ENCODE peak calls at places on chromosomes 13 and 19, in six cellular contexts. A, T, R, P, K and W are unnamed samples.
A peak's percentile ranks its signal among the peaks of the same experiment; 100 is the strongest.

GRCh38 chr13:20536992-20537391 is 11.3 kb upstream of the CRYL1 start:
- DNase-seq in T (no peak), A (no peak), P (no peak), K (no peak), R (no peak), W (no peak)

GRCh38 chr13:100895656-100896055 is 221.1 kb upstream of the TMTC4 start:
- DNase-seq in P (no peak), A (no peak), K (no peak), T (no peak), R (no peak), W (no peak)

GRCh38 chr19:27765912-27766725 is 1446.8 kb downstream of the UQCRFS1 start:
- DNase-seq in R (no peak), A (no peak), T (no peak), P (no peak), K (no peak), W (no peak)

GRCh38 chr13:80884031-80884785 is 543.3 kb upstream of the SPRY2 start:
- DNase-seq in R (no peak), P (no peak), T (no peak), K (no peak), A (no peak), W (no peak)

GRCh38 chr13:82717249-82717648 is 1165.0 kb downstream of the SLITRK1 start:
- DNase-seq in R (no peak), A (no peak), K (no peak), T (no peak), P (peak; percentile 59), W (no peak)

GRCh38 chr13:89315287-89315686 is 1644.1 kb downstream of the SLITRK5 start:
- DNase-seq in T (no peak), K (no peak), R (no peak), P (no peak), A (no peak), W (no peak)

GRCh38 chr19:38773469-38774177 is at the start of gene LGALS7:
- DNase-seq in A (no peak), K (no peak), T (no peak), R (no peak), P (no peak), W (no peak)

GRCh38 chr13:33262069-33262487 is 23.5 kb downstream of the STARD13 start:
- DNase-seq in A (no peak), T (no peak), P (peak; percentile 70), K (no peak), R (no peak), W (no peak)

GRCh38 chr13:99658266-99658991 is 157.2 kb downstream of the TM9SF2 start:
- DNase-seq in K (no peak), P (peak; percentile 25), A (peak; percentile 49), R (peak; percentile 59), T (no peak), W (peak; percentile 35)

DNA sequence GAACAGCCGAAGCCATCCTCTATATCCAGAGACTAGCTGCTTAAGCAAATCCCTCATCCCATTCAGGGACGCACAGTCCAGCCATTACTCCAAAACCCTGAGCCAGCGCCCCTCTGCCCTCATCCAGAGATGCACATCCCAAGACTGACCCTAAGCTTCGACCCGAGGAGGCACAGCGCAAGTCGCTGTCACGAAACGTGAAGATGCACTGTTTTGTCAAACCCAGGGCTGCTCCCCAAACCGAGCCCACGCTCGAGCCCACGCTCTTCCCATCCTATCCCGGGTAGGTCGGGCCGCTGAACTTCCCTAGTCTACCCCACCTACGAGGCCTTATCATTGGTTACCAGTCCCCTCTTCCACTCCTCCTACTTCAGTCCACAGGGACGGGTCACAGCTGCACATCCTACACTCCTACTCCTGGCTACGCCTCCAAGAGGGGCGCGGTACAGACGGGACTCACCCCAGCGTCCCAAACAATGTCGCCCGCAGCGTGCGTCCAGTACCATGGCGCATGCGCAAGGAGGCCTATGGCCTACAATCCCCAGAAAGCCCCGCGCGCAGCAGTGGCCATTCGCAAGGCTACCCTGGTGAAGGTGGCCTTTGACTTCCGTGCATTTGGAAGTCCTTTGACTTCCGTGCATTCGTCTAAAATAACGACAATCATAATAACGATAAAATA is at the start of gene ZNF285:
- DNase-seq in R (no peak), P (peak; percentile 95), T (peak; percentile 67), A (peak; percentile 95), K (peak; percentile 36), W (peak; percentile 79)
- H3K4me3 ChIP-seq in R (no peak within 1 kb of the TSS), P (peak within 1 kb of the TSS; percentile 57), T (peak within 1 kb of the TSS; percentile 78), A (peak within 1 kb of the TSS; percentile 60), K (peak within 1 kb of the TSS; percentile 59), W (peak within 1 kb of the TSS; percentile 53)

GRCh38 chr13:67184247-67184646 is 45.9 kb downstream of the PCDH9 start:
- DNase-seq in T (no peak), A (no peak), K (no peak), R (no peak), P (no peak), W (no peak)
- H3K4me1 ChIP-seq in T (no peaks in the 10 kb centered on the region), A (no peaks in the 10 kb centered on the region), K (no peaks in the 10 kb centered on the region), R (peaks cover 10% of the 10 kb centered on the region), P (no peaks in the 10 kb centered on the region), W (no peaks in the 10 kb centered on the region)

DNA sequence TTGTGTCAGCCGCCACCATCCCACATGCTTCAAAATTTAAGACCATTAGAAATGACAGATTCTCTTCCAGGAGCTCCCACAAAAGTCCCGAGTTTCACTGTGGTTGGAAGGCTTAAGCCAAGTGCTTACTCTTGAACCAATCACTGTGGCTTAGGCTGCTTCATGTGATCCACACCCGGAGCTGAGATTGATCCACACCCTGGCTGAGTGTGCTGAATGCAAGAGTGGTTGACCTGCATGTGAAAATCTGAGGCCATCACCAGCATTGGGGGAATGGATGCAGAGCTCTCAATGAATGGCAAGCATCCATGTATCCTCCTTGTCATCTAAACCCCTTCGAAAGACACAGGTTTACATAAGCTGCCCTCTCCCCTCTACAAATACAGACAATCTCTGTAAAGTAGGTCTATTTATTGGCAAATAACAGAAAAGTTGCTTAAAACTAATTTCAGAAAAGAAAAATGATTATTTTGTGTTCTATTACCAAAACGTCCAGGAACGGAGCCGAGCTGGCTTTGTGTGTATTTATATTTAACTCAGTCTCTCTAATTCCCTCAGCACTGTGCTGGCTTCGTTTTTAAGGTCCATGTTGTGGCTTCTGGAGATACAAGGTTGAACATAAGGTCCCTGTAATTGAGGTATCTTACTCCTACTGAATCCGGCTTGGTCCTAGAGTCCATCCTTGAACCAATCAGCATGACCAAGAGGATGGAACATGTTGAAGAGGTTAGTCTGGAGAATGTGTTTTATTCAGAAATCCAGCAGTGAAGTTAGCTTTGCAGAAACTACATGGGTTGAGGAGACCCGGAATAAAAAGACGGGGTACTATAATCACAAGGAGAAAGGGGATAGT is 332.4 kb downstream of the LIG4 start:
- DNase-seq in K (no peak), R (no peak), A (no peak), P (no peak), T (no peak), W (no peak)
- H3K4me3 ChIP-seq in K (no peak overlapping the region), R (no peak overlapping the region), A (no peak overlapping the region), P (peak overlapping the region; percentile 16), T (no peak overlapping the region), W (no peak overlapping the region)

GRCh38 chr19:2678043-2678671 is 24.3 kb downstream of the GNG7 start:
- DNase-seq in P (no peak), K (no peak), T (no peak), A (no peak), R (no peak), W (no peak)
- H3K4me1 ChIP-seq in P (no peaks in the 10 kb centered on the region), K (no peaks in the 10 kb centered on the region), T (no peaks in the 10 kb centered on the region), A (peaks cover 21% of the 10 kb centered on the region), R (no peaks in the 10 kb centered on the region), W (no peaks in the 10 kb centered on the region)

DNA sequence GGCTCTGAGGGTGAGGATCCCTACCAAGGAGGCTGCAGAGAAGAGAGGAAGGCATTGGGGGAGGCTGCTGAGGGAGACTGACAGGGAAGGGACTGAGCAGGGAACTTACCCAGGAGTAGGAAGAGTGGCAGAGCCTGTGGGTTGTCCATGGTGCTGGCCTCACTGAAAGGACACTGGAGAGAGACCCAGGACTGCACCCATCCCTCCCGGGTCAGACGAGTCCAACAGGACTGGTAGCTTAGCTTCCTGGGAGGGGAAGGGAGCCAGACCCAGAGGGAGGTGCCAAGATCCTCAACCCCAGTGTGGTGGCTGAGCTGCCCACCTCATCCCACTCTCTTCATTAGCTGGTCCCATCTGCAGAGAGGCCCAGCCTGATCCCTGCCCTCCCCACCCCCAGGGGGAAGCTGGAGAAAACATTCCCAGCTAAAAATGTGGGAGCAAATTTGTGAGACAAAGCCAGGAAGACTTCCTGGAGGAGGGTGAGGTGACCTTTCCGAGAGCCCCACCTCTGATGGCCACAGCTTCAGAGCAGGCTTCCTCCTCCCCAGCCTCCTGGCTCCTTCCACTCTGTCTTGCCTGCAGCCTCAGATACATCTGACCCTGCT is at the start of gene VSIG10L:
- DNase-seq in A (no peak), T (no peak), K (no peak), P (no peak), R (no peak), W (no peak)
- H3K4me3 ChIP-seq in A (no peak within 1 kb of the TSS), T (no peak within 1 kb of the TSS), K (no peak within 1 kb of the TSS), P (no peak within 1 kb of the TSS), R (no peak within 1 kb of the TSS), W (no peak within 1 kb of the TSS)

GRCh38 chr13:107005577-107005976 is 437.6 kb upstream of the ARGLU1 start:
- DNase-seq in P (no peak), K (no peak), R (no peak), T (no peak), A (no peak), W (no peak)

GRCh38 chr13:107003911-107004310 is 436.0 kb upstream of the ARGLU1 start:
- DNase-seq in K (no peak), A (no peak), T (no peak), P (no peak), R (no peak), W (no peak)

DNA sequence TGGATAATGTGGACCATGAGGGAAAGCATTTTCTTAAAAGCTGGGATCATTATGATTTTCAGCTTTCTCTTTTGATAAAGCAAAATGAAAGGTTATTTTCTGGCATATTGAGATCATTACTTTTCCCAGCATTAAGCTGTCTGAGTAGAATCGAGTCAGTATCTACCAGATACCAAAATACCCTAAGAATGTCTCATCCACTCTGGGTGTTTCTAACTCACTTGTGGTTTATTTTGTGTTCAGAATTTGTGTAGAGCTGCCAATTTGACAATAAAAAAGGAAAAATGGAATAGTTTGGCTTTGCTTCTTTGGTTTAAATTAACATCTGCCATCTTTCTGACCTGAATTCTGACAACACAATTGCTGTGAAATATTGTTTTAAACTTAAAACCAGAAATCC is 438.7 kb upstream of the ARGLU1 start:
- DNase-seq in T (no peak), K (no peak), R (no peak), A (no peak), P (peak; percentile 25), W (no peak)
- H3K4me1 ChIP-seq in T (no peaks in the 10 kb centered on the region), K (no peaks in the 10 kb centered on the region), R (no peaks in the 10 kb centered on the region), A (no peaks in the 10 kb centered on the region), P (peaks cover 2% of the 10 kb centered on the region), W (no peaks in the 10 kb centered on the region)